ENCODE peak calls at places on chromosome 18, in seven cellular contexts. One of them, this sample, is unnamed.

GRCh38 chr18:49876536-49876935 is 63.2 kb upstream of the ACAA2 start:
- DNase-seq in breast epithelium: no peak
- DNase-seq in stomach: no peak
- DNase-seq in BE2C: no peak
- DNase-seq in neural progenitor cell: no peak
- DNase-seq in heart right ventricle: no peak
- DNase-seq in tibial artery: no peak
- DNase-seq in this sample: no peak

GRCh38 chr18:29250843-29251242 is 1073.9 kb upstream of the CDH2 start:
- DNase-seq in breast epithelium: no peak
- DNase-seq in stomach: no peak
- DNase-seq in BE2C: no peak
- DNase-seq in neural progenitor cell: no peak
- DNase-seq in heart right ventricle: no peak
- DNase-seq in tibial artery: no peak
- DNase-seq in this sample: no peak

GRCh38 chr18:2083691-2084090 is 487.6 kb downstream of the METTL4 start:
- DNase-seq in breast epithelium: no peak
- DNase-seq in stomach: no peak
- DNase-seq in BE2C: no peak
- DNase-seq in neural progenitor cell: peak; percentile 8
- DNase-seq in heart right ventricle: no peak
- DNase-seq in tibial artery: no peak
- DNase-seq in this sample: no peak

GRCh38 chr18:38077219-38077618 is 511.6 kb upstream of the CELF4 start:
- DNase-seq in breast epithelium: no peak
- DNase-seq in stomach: no peak
- DNase-seq in BE2C: no peak
- DNase-seq in neural progenitor cell: peak; percentile 26
- DNase-seq in heart right ventricle: no peak
- DNase-seq in tibial artery: no peak
- DNase-seq in this sample: no peak

GRCh38 chr18:50079571-50080295 is 115.2 kb downstream of the MYO5B start:
- DNase-seq in breast epithelium: peak; percentile 78
- DNase-seq in stomach: peak; percentile 39
- DNase-seq in BE2C: no peak
- DNase-seq in neural progenitor cell: no peak
- DNase-seq in heart right ventricle: peak; percentile 73
- DNase-seq in tibial artery: no peak
- DNase-seq in this sample: no peak

GRCh38 chr18:35158728-35159443 is 81.9 kb upstream of the ZNF397 start:
- DNase-seq in breast epithelium: no peak
- DNase-seq in stomach: no peak
- DNase-seq in BE2C: no peak
- DNase-seq in neural progenitor cell: no peak
- DNase-seq in heart right ventricle: no peak
- DNase-seq in tibial artery: no peak
- DNase-seq in this sample: no peak

GRCh38 chr18:63137999-63138448 is 181.5 kb downstream of the BCL2 start:
- DNase-seq in breast epithelium: no peak
- DNase-seq in stomach: no peak
- DNase-seq in BE2C: no peak
- DNase-seq in neural progenitor cell: no peak
- DNase-seq in heart right ventricle: peak; percentile 72
- DNase-seq in tibial artery: no peak
- DNase-seq in this sample: no peak

GRCh38 chr18:13096232-13096631 is 105.1 kb downstream of the CEP192 start:
- DNase-seq in breast epithelium: no peak
- DNase-seq in stomach: no peak
- DNase-seq in BE2C: no peak
- DNase-seq in neural progenitor cell: no peak
- DNase-seq in heart right ventricle: no peak
- DNase-seq in tibial artery: no peak
- DNase-seq in this sample: no peak

GRCh38 chr18:9951022-9951859 is 37.4 kb downstream of the VAPA start:
- DNase-seq in breast epithelium: no peak
- DNase-seq in stomach: no peak
- DNase-seq in BE2C: peak; percentile 42
- DNase-seq in neural progenitor cell: peak; percentile 73
- DNase-seq in heart right ventricle: no peak
- DNase-seq in tibial artery: no peak
- DNase-seq in this sample: no peak

GRCh38 chr18:902179-902718 is 2.4 kb upstream of the ADCYAP1 start:
- DNase-seq in breast epithelium: no peak
- DNase-seq in stomach: no peak
- DNase-seq in BE2C: peak; percentile 32
- DNase-seq in neural progenitor cell: peak; percentile 40
- DNase-seq in heart right ventricle: no peak
- DNase-seq in tibial artery: no peak
- DNase-seq in this sample: no peak

GRCh38 chr18:35267161-35267651 is 22.8 kb downstream of the ZSCAN30 start:
- DNase-seq in breast epithelium: peak; percentile 71
- DNase-seq in stomach: peak; percentile 80
- DNase-seq in BE2C: peak; percentile 80
- DNase-seq in neural progenitor cell: peak; percentile 4
- DNase-seq in heart right ventricle: peak; percentile 85
- DNase-seq in tibial artery: peak; percentile 80
- DNase-seq in this sample: peak; percentile 31

DNA sequence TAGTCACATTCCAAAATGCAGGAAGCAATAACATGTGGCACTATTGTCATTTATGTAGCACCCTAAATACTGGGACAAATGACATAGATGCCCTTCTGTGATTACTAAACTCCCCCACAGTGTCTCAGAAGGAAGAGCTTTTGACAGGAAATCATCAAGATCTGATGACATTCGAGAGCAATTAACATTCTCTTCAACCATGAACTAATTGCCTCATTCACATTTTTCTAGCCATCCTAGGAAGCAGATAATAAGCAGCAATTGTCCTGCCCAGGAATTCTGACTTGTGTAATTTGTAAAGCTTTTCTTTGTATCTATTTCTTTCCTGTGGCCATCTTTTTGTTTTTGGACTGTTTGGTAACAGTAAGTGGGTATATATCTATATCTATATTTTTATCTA is 292.6 kb downstream of the TGIF1 start:
- DNase-seq in breast epithelium: no peak
- DNase-seq in stomach: no peak
- DNase-seq in BE2C: no peak
- DNase-seq in neural progenitor cell: no peak
- DNase-seq in heart right ventricle: no peak
- DNase-seq in tibial artery: no peak
- DNase-seq in this sample: no peak
- H3K4me3 ChIP-seq in breast epithelium: no peak overlapping the region
- H3K4me3 ChIP-seq in stomach: no peak overlapping the region
- H3K4me3 ChIP-seq in BE2C: no peak overlapping the region
- H3K4me3 ChIP-seq in neural progenitor cell: no peak overlapping the region
- H3K4me3 ChIP-seq in heart right ventricle: no peak overlapping the region
- H3K4me3 ChIP-seq in tibial artery: no peak overlapping the region
- H3K4me3 ChIP-seq in this sample: no peak overlapping the region

GRCh38 chr18:46883180-46883579 is 34.1 kb downstream of the PIAS2 start:
- DNase-seq in breast epithelium: no peak
- DNase-seq in stomach: no peak
- DNase-seq in BE2C: no peak
- DNase-seq in neural progenitor cell: no peak
- DNase-seq in heart right ventricle: no peak
- DNase-seq in tibial artery: no peak
- DNase-seq in this sample: no peak
- H3K9me3 ChIP-seq in breast epithelium: no peaks in the 10 kb centered on the region
- H3K9me3 ChIP-seq in stomach: peaks cover 20% of the 10 kb centered on the region
- H3K9me3 ChIP-seq in BE2C: no peaks in the 10 kb centered on the region
- H3K9me3 ChIP-seq in neural progenitor cell: peaks cover 3% of the 10 kb centered on the region
- H3K9me3 ChIP-seq in heart right ventricle: peaks cover 25% of the 10 kb centered on the region
- H3K9me3 ChIP-seq in tibial artery: no peaks in the 10 kb centered on the region
- H3K9me3 ChIP-seq in this sample: peaks cover 2% of the 10 kb centered on the region

GRCh38 chr18:74654637-74655036 is 57.0 kb downstream of the ZNF407 start:
- DNase-seq in breast epithelium: no peak
- DNase-seq in stomach: no peak
- DNase-seq in BE2C: no peak
- DNase-seq in neural progenitor cell: no peak
- DNase-seq in heart right ventricle: no peak
- DNase-seq in tibial artery: no peak
- DNase-seq in this sample: no peak
- TF ChIP-seq CTCF in breast epithelium: no peak
- TF ChIP-seq CTCF in stomach: no peak
- TF ChIP-seq CTCF in BE2C: no peak
- TF ChIP-seq CTCF in neural progenitor cell: peak; percentile 17
- TF ChIP-seq CTCF in heart right ventricle: peak; percentile 46
- TF ChIP-seq CTCF in tibial artery: no peak
- TF ChIP-seq CTCF in this sample: no peak

GRCh38 chr18:70464343-70465114 is 175.7 kb downstream of the SOCS6 start:
- DNase-seq in breast epithelium: no peak
- DNase-seq in stomach: peak; percentile 73
- DNase-seq in BE2C: peak; percentile 80
- DNase-seq in neural progenitor cell: peak; percentile 83
- DNase-seq in heart right ventricle: peak; percentile 65
- DNase-seq in tibial artery: peak; percentile 77
- DNase-seq in this sample: peak; percentile 11
- H3K4me3 ChIP-seq in breast epithelium: peak overlapping the region; percentile 8
- H3K4me3 ChIP-seq in stomach: peak overlapping the region; percentile 31
- H3K4me3 ChIP-seq in BE2C: peak overlapping the region; percentile 38
- H3K4me3 ChIP-seq in neural progenitor cell: peak overlapping the region; percentile 32
- H3K4me3 ChIP-seq in heart right ventricle: peak overlapping the region; percentile 36
- H3K4me3 ChIP-seq in tibial artery: peak overlapping the region; percentile 43
- H3K4me3 ChIP-seq in this sample: peak overlapping the region; percentile 62

GRCh38 chr18:78658531-78658930 is 321.1 kb upstream of the SALL3 start:
- DNase-seq in breast epithelium: no peak
- DNase-seq in stomach: no peak
- DNase-seq in BE2C: no peak
- DNase-seq in neural progenitor cell: no peak
- DNase-seq in heart right ventricle: no peak
- DNase-seq in tibial artery: no peak
- DNase-seq in this sample: no peak
- H3K9me3 ChIP-seq in breast epithelium: no peaks in the 10 kb centered on the region
- H3K9me3 ChIP-seq in stomach: no peaks in the 10 kb centered on the region
- H3K9me3 ChIP-seq in BE2C: no peaks in the 10 kb centered on the region
- H3K9me3 ChIP-seq in neural progenitor cell: no peaks in the 10 kb centered on the region
- H3K9me3 ChIP-seq in heart right ventricle: no peaks in the 10 kb centered on the region
- H3K9me3 ChIP-seq in tibial artery: no peaks in the 10 kb centered on the region
- H3K9me3 ChIP-seq in this sample: no peaks in the 10 kb centered on the region

GRCh38 chr18:26547302-26548143 is 830 bp downstream of the KCTD1 start:
- DNase-seq in breast epithelium: peak; percentile 81
- DNase-seq in stomach: peak; percentile 54
- DNase-seq in BE2C: peak; percentile 76
- DNase-seq in neural progenitor cell: peak; percentile 92
- DNase-seq in heart right ventricle: peak; percentile 50
- DNase-seq in tibial artery: peak; percentile 61
- DNase-seq in this sample: no peak
- TF ChIP-seq CTCF in breast epithelium: peak; percentile 48
- TF ChIP-seq CTCF in stomach: no peak
- TF ChIP-seq CTCF in BE2C: peak; percentile 57
- TF ChIP-seq CTCF in neural progenitor cell: peak; percentile 69
- TF ChIP-seq CTCF in heart right ventricle: peak; percentile 60
- TF ChIP-seq CTCF in tibial artery: no peak
- TF ChIP-seq CTCF in this sample: no peak

DNA sequence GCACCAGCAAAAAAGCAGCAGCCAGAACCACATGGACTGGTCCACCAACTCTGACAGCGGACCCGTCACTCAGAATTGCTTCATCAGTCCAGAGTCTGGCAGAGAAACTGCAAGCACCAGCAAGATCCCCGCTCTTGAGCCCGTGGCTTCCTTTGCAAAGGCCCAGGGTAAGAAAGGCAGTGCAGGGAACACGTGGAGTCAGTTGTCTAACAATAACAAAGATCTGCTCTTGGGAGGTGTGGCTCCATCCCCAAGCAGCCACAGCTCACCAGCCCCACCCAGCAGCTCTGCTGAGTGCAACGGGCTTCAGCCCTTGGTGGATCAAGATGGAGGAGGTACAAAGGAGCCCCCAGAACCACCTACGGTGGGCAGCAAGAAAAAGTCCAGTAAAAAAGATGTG is 269.3 kb downstream of the SETBP1 start:
- DNase-seq in breast epithelium: no peak
- DNase-seq in stomach: no peak
- DNase-seq in BE2C: no peak
- DNase-seq in neural progenitor cell: no peak
- DNase-seq in heart right ventricle: no peak
- DNase-seq in tibial artery: no peak
- DNase-seq in this sample: no peak
- H3K4me3 ChIP-seq in breast epithelium: no peak overlapping the region
- H3K4me3 ChIP-seq in stomach: no peak overlapping the region
- H3K4me3 ChIP-seq in BE2C: no peak overlapping the region
- H3K4me3 ChIP-seq in neural progenitor cell: no peak overlapping the region
- H3K4me3 ChIP-seq in heart right ventricle: no peak overlapping the region
- H3K4me3 ChIP-seq in tibial artery: no peak overlapping the region
- H3K4me3 ChIP-seq in this sample: no peak overlapping the region

GRCh38 chr18:32624182-32624723 is 148.6 kb downstream of the KLHL14 start:
- DNase-seq in breast epithelium: no peak
- DNase-seq in stomach: no peak
- DNase-seq in BE2C: no peak
- DNase-seq in neural progenitor cell: no peak
- DNase-seq in heart right ventricle: no peak
- DNase-seq in tibial artery: no peak
- DNase-seq in this sample: no peak
- H3K9me3 ChIP-seq in breast epithelium: no peaks in the 10 kb centered on the region
- H3K9me3 ChIP-seq in stomach: no peaks in the 10 kb centered on the region
- H3K9me3 ChIP-seq in BE2C: no peaks in the 10 kb centered on the region
- H3K9me3 ChIP-seq in neural progenitor cell: no peaks in the 10 kb centered on the region
- H3K9me3 ChIP-seq in heart right ventricle: no peaks in the 10 kb centered on the region
- H3K9me3 ChIP-seq in tibial artery: no peaks in the 10 kb centered on the region
- H3K9me3 ChIP-seq in this sample: no peaks in the 10 kb centered on the region

DNA sequence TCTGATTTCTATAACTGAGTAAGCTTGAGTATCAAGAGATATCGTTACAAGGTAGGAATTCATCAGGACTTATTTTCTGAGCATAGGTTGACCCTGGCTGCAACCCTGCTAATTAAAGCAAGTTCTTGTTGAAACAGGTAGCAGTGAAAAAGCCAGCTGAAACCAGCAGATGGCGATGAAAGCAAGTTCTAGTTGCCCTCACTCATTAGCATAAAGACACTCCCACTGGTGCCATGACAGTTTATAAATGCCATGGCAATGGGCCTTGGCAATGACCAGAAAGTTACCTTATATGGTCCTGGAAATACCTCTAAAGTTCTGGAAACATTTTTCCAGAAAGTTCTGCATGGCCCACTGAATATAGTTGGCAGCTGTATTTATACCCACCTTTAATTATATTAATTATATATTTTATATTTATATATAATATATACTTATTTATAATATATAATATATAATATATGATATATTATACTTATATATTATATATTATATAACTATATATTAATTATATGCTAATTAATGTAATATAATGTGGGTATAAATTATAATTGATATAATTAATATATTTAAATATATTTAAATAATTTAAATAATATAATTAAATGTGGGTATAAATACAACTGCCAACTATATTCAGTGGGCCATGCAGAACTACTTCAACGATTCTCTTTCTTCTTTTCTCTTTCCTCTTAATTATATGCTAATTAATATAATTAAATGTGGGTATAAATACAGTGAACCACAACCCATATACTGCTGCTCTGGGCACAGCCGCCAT is 188.0 kb downstream of the CDH7 start:
- DNase-seq in breast epithelium: no peak
- DNase-seq in stomach: no peak
- DNase-seq in BE2C: peak; percentile 55
- DNase-seq in neural progenitor cell: peak; percentile 28
- DNase-seq in heart right ventricle: no peak
- DNase-seq in tibial artery: no peak
- DNase-seq in this sample: no peak
- TF ChIP-seq CTCF in breast epithelium: no peak
- TF ChIP-seq CTCF in stomach: no peak
- TF ChIP-seq CTCF in BE2C: peak; percentile 57
- TF ChIP-seq CTCF in neural progenitor cell: peak; percentile 50
- TF ChIP-seq CTCF in heart right ventricle: no peak
- TF ChIP-seq CTCF in tibial artery: no peak
- TF ChIP-seq CTCF in this sample: no peak